ENCODE peak calls at places on chromosomes 16 and 17, in nine cellular contexts. K, V, A, P, N, I, W, G and H are unnamed samples. For H3K4me1, the result is how much of the 10 kb centered on the place peaks cover.

GRCh38 chr17:39485555-39485954 is 24.3 kb downstream of the CDK12 start:
- DNase-seq in K (peak), V (peak), A (no peak), P (no peak), N (peak), I (peak), W (no peak), G (no peak), H (no peak)

GRCh38 chr17:63153488-63153887 is 187.5 kb downstream of the TANC2 start:
- DNase-seq in K (no peak), V (no peak), A (no peak), P (no peak), N (no peak), I (no peak), W (no peak), G (no peak), H (no peak)

GRCh38 chr17:8004899-8005298 is 2.5 kb downstream of the GUCY2D start:
- DNase-seq in K (peak), V (peak), A (no peak), P (no peak), N (no peak), I (no peak), W (no peak), G (no peak), H (no peak)

GRCh38 chr16:50636865-50637374 is 44.2 kb downstream of the SNX20 start:
- DNase-seq in K (no peak), V (no peak), A (no peak), P (no peak), N (no peak), I (no peak), W (no peak), G (no peak), H (no peak)

GRCh38 chr16:23534868-23535860 is 22.0 kb downstream of the EARS2 start:
- DNase-seq in K (no peak), V (peak), A (no peak), P (no peak), N (no peak), I (no peak), W (no peak), G (no peak), H (no peak)

GRCh38 chr17:1168537-1169234 is 11.1 kb downstream of the ABR start:
- DNase-seq in K (no peak), V (no peak), A (no peak), P (no peak), N (no peak), I (no peak), W (no peak), G (no peak), H (no peak)

GRCh38 chr16:83954577-83955016 is 1.6 kb downstream of the OSGIN1 start:
- DNase-seq in K (peak), V (peak), A (peak), P (no peak), N (peak), I (peak), W (peak), G (no peak), H (no peak)

GRCh38 chr16:87412371-87412995 is 20.3 kb downstream of the MAP1LC3B start:
- DNase-seq in K (no peak), V (no peak), A (no peak), P (no peak), N (no peak), I (peak), W (no peak), G (no peak), H (no peak)

GRCh38 chr17:48307814-48308411 is 122.1 kb downstream of the SKAP1 start:
- DNase-seq in K (peak), V (peak), A (peak), P (peak), N (peak), I (peak), W (no peak), G (peak), H (no peak)

GRCh38 chr17:10105513-10106001 is 92.8 kb downstream of the GAS7 start:
- DNase-seq in K (peak), V (peak), A (no peak), P (no peak), N (no peak), I (peak), W (no peak), G (no peak), H (no peak)

GRCh38 chr16:72098936-72099335 is 5.3 kb downstream of the DHX38 start:
- DNase-seq in K (no peak), V (no peak), A (peak), P (no peak), N (no peak), I (no peak), W (no peak), G (no peak), H (no peak)

GRCh38 chr16:9898121-9898520 is 284.1 kb downstream of the GRIN2A start:
- DNase-seq in K (no peak), V (no peak), A (no peak), P (no peak), N (no peak), I (no peak), W (no peak), G (no peak), H (no peak)

GRCh38 chr17:69286257-69286656 is 40.7 kb downstream of the ABCA5 start:
- DNase-seq in K (no peak), V (no peak), A (no peak), P (no peak), N (peak), I (no peak), W (no peak), G (no peak), H (no peak)

GRCh38 chr17:33225509-33225908 is 67.6 kb downstream of the ASIC2 start:
- DNase-seq in K (no peak), V (no peak), A (no peak), P (no peak), N (no peak), I (no peak), W (no peak), G (no peak), H (no peak)

GRCh38 chr16:84458606-84459516 is 45.6 kb downstream of the MEAK7 start:
- DNase-seq in K (no peak), V (no peak), A (no peak), P (no peak), N (no peak), I (peak), W (no peak), G (no peak), H (no peak)

GRCh38 chr16:76535-77272 is 1.3 kb upstream of the MPG start:
- DNase-seq in K (peak), V (peak), A (no peak), P (no peak), N (peak), I (peak), W (peak), G (no peak), H (no peak)

GRCh38 chr16:79146-80054 is 1.4 kb downstream of the MPG start:
- DNase-seq in K (peak), V (peak), A (no peak), P (no peak), N (no peak), I (no peak), W (no peak), G (no peak), H (no peak)

GRCh38 chr16:78444-79145 is 570 bp downstream of the MPG start:
- DNase-seq in K (peak), V (peak), A (no peak), P (no peak), N (peak), I (peak), W (no peak), G (no peak), H (no peak)

GRCh38 chr16:77273-77806 is 685 bp upstream of the MPG start:
- DNase-seq in K (peak), V (peak), A (peak), P (peak), N (peak), I (peak), W (no peak), G (no peak), H (no peak)

DNA sequence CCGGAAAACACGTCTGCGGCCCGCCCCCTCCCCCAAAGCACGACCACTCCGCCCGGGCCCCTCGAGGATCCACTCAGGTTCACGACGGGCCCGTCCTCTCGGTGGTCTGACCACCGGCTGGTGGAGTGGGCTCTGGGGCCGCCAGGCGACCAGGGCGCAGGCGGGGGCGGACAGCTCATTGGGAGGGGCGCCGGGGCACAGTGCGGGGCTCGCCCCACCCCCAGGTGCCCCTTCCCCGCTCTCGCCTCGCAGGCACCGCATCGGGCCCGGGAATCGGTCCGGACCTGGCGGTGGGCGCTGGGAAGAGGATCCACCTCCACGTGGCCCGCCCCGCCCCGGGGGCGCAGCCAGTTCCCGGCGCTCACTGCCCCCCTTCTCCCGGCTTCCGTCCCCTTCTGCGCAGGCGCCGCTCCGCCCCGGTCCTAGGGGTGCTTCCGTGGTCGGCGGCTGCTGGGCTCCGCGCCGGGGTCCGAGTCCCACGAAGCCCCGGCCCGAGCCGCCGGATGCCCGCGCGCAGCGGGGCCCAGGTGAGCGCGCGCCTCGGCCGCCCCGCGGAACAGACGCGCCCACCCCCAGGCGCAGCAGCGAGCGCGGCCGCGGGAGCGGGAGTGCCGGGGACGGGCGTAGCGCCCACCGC is at the start of gene MPG:
- DNase-seq in K (peak), V (peak), A (peak), P (peak), N (peak), I (peak), W (no peak), G (peak), H (peak)
- H3K4me1 ChIP-seq in K (under half), V (under half), A (under half), P (under half), N (under half), I (half or more), W (under half), G (under half), H (half or more)

GRCh38 chr17:78012428-78012827 is 53.9 kb downstream of the TNRC6C start:
- DNase-seq in K (no peak), V (no peak), A (no peak), P (no peak), N (no peak), I (no peak), W (no peak), G (no peak), H (no peak)
- H3K4me1 ChIP-seq in K (under half), V (under half), A (under half), P (under half), N (under half), I (under half), W (under half), G (under half), H (under half)

GRCh38 chr17:17107281-17107680 is 65.0 kb downstream of the MPRIP start:
- DNase-seq in K (no peak), V (no peak), A (no peak), P (no peak), N (no peak), I (no peak), W (no peak), G (no peak), H (no peak)
- H3K4me1 ChIP-seq in K (half or more), V (under half), A (under half), P (under half), N (under half), I (half or more), W (under half), G (under half), H (half or more)

GRCh38 chr17:14333506-14333905 is 32.6 kb downstream of the HS3ST3B1 start:
- DNase-seq in K (no peak), V (no peak), A (no peak), P (no peak), N (no peak), I (no peak), W (no peak), G (no peak), H (no peak)
- H3K4me1 ChIP-seq in K (under half), V (under half), A (half or more), P (under half), N (under half), I (under half), W (under half), G (half or more), H (under half)

DNA sequence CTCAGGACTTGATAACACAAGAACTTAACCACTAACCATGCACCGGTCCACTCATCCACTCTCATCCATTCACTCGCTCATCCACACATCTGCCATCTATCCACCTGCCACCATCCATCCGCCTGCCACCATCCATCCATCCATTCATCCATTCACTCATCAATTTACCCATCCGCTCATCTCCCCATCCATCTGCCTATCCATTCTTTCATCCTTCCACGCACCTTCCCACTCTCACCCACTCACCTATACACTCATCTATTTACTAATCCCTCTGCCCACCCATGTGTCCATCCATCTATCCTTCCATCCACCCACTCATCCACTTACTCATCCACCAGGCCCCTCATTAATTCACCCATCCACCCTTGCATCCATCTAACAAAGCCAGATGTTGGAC is 131.0 kb downstream of the MRM1 start:
- DNase-seq in K (no peak), V (no peak), A (no peak), P (no peak), N (no peak), I (no peak), W (no peak), G (no peak), H (no peak)
- H3K4me1 ChIP-seq in K (under half), V (under half), A (half or more), P (under half), N (under half), I (under half), W (under half), G (under half), H (under half)

GRCh38 chr17:80666867-80667266 is 122.2 kb downstream of the RPTOR start:
- DNase-seq in K (no peak), V (no peak), A (no peak), P (no peak), N (no peak), I (no peak), W (no peak), G (no peak), H (no peak)
- H3K4me1 ChIP-seq in K (under half), V (under half), A (under half), P (under half), N (under half), I (under half), W (under half), G (half or more), H (under half)